ENCODE peak calls at places on chromosomes 4 and X, in five cellular contexts. Y is HCT116, Z is A549, M is GM23338, X is K562. C is an unnamed sample.

GRCh38 chr4:171846893-171847292 is 33.7 kb downstream of the GALNTL6 start:
- DNase-seq in Y (no peak), M (no peak), X (no peak), Z (no peak), C (no peak)

GRCh38 chr4:78551420-78552351 is at the start of gene ANXA3:
- DNase-seq in Z (no peak), X (peak), M (peak), Y (no peak), C (peak)

GRCh38 chr4:36189511-36190226 is 54.6 kb downstream of the ARAP2 start:
- DNase-seq in X (no peak), M (no peak), Y (no peak), Z (no peak), C (peak)

GRCh38 chr4:139523076-139523475 is 32.9 kb downstream of the SETD7 start:
- DNase-seq in Y (no peak), M (no peak), Z (no peak), X (no peak), C (no peak)

GRCh38 chr4:150867148-150867547 is 147.9 kb downstream of the LRBA start:
- DNase-seq in M (peak), X (peak), Z (peak), Y (peak), C (peak)

GRCh38 chrX:80578518-80579105 is 158.4 kb downstream of the TENT5D start:
- DNase-seq in Y (peak), M (peak), X (peak), Z (peak), C (no peak)

GRCh38 chrX:41563881-41564280 is 116.7 kb downstream of the NYX start:
- DNase-seq in X (no peak), Z (no peak), Y (no peak), M (no peak), C (no peak)

GRCh38 chrX:110454336-110454735 is 95.7 kb downstream of the RTL9 start:
- DNase-seq in Z (no peak), X (no peak), Y (no peak), M (no peak), C (no peak)

GRCh38 chrX:40099046-40099968 is 1.5 kb upstream of the BCOR start:
- DNase-seq in X (no peak), M (peak), Z (no peak), Y (no peak), C (no peak)

GRCh38 chr4:189807031-189807430 is 133.6 kb upstream of the FRG1 start:
- DNase-seq in X (no peak), Z (no peak), Y (no peak), M (no peak), C (no peak)
- TF ChIP-seq REST in X (no peak), Z (no peak), Y (no peak), M (no peak), C (no peak)

GRCh38 chr4:89489338-89489771 is 181.8 kb upstream of the GPRIN3 start:
- DNase-seq in M (peak), X (no peak), Y (no peak), Z (no peak), C (no peak)
- TF ChIP-seq REST in M (no peak), X (no peak), Y (no peak), Z (no peak), C (no peak)

GRCh38 chr4:128387600-128388351 is 100.2 kb upstream of the PGRMC2 start:
- DNase-seq in M (no peak), X (no peak), Z (no peak), Y (no peak), C (no peak)

GRCh38 chr4:128390475-128390996 is 102.9 kb upstream of the PGRMC2 start:
- DNase-seq in X (no peak), Z (no peak), Y (no peak), M (no peak), C (no peak)

GRCh38 chr4:128394778-128395177 is 107.2 kb upstream of the PGRMC2 start:
- DNase-seq in Y (no peak), Z (no peak), X (no peak), M (no peak), C (no peak)

GRCh38 chr4:128388352-128388630 is 100.7 kb upstream of the PGRMC2 start:
- DNase-seq in Z (peak), X (no peak), M (no peak), Y (no peak), C (no peak)

GRCh38 chr4:128393111-128393704 is 105.6 kb upstream of the PGRMC2 start:
- DNase-seq in M (no peak), Y (no peak), X (no peak), Z (no peak), C (no peak)
- TF ChIP-seq REST in M (no peak), Y (no peak), X (no peak), Z (no peak), C (no peak)

GRCh38 chr4:83109480-83110221 is 4.9 kb downstream of the PLAC8 start:
- DNase-seq in M (peak), Y (no peak), Z (peak), X (no peak), C (no peak)
- TF ChIP-seq REST in M (no peak), Y (no peak), Z (no peak), X (no peak), C (no peak)

GRCh38 chrX:24487576-24487975 is 22.5 kb downstream of the PDK3 start:
- DNase-seq in X (no peak), M (no peak), Z (no peak), Y (no peak), C (no peak)
- TF ChIP-seq REST in X (no peak), M (no peak), Z (no peak), Y (no peak), C (no peak)

GRCh38 chr4:96352051-96352517 is 512.2 kb downstream of the PDHA2 start:
- DNase-seq in Z (peak), M (peak), Y (peak), X (no peak), C (peak)
- TF ChIP-seq REST in Z (no peak), M (no peak), Y (no peak), X (no peak), C (no peak)

GRCh38 chr4:141058739-141059507 is 74.3 kb downstream of the RNF150 start:
- DNase-seq in Z (no peak), X (no peak), M (no peak), Y (no peak), C (no peak)

GRCh38 chr4:141057582-141057981 is 75.7 kb downstream of the RNF150 start:
- DNase-seq in X (no peak), M (no peak), Z (no peak), Y (no peak), C (no peak)

GRCh38 chr4:141056473-141056872 is 76.8 kb downstream of the RNF150 start:
- DNase-seq in Y (no peak), Z (no peak), X (no peak), M (peak), C (no peak)

DNA sequence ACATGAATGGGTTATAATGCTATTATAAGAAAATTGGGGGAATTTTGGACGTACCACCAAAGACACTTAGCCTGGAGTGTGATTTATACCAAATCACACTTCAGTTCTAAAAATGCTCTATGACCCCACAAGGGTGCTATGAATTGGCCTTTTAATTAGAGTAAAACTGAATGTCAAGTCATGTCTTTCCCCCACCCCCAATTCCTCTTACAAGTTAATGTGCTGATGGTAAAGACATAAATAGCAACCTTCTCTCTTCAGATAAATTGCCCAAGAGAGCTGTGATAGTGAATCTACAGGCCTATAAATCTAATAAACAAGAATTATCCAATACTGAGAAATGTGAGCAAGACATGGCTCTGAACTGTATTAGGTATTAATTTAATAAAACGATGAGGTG is 78.8 kb downstream of the RNF150 start:
- DNase-seq in Y (no peak), X (no peak), Z (no peak), M (no peak), C (no peak)
- TF ChIP-seq REST in Y (no peak), X (no peak), Z (no peak), M (no peak), C (no peak)

GRCh38 chrX:10395179-10395578 is 225.2 kb downstream of the MID1 start:
- DNase-seq in X (no peak), Z (no peak), Y (no peak), M (no peak), C (no peak)
- TF ChIP-seq REST in X (no peak), Z (no peak), Y (no peak), M (no peak), C (no peak)